ENCODE peak calls at places on chromosome 5, in seven cellular contexts. E, F, P, U, K, H and V are unnamed samples.

GRCh38 chr5:172692981-172693380 is 51.9 kb downstream of the NEURL1B start:
- ATAC-seq in E (no peak), F (no peak), P (no peak), U (no peak), K (no peak), H (peak), V (no peak)

GRCh38 chr5:159003045-159004030 is 96.4 kb downstream of the EBF1 start:
- ATAC-seq in E (peak), F (no peak), P (peak), U (peak), K (no peak), H (peak), V (no peak)

GRCh38 chr5:64509798-64510197 is 4.0 kb downstream of the RGS7BP start:
- ATAC-seq in E (no peak), F (no peak), P (no peak), U (no peak), K (no peak), H (no peak), V (no peak)

GRCh38 chr5:68240196-68240595 is 24.6 kb downstream of the PIK3R1 start:
- ATAC-seq in E (no peak), F (no peak), P (no peak), U (no peak), K (no peak), H (no peak), V (peak)

GRCh38 chr5:146041180-146041789 is 64.1 kb downstream of the PLAC8L1 start:
- ATAC-seq in E (no peak), F (peak), P (no peak), U (no peak), K (no peak), H (peak), V (peak)

GRCh38 chr5:89260254-89260653 is 377.3 kb upstream of the MEF2C start:
- ATAC-seq in E (no peak), F (no peak), P (no peak), U (peak), K (no peak), H (no peak), V (no peak)

GRCh38 chr5:73507062-73507461 is 8.8 kb downstream of the BTF3 start:
- ATAC-seq in E (no peak), F (peak), P (no peak), U (peak), K (no peak), H (no peak), V (no peak)

GRCh38 chr5:23303433-23303832 is 204.0 kb upstream of the PRDM9 start:
- ATAC-seq in E (no peak), F (no peak), P (no peak), U (no peak), K (no peak), H (no peak), V (no peak)

GRCh38 chr5:124040799-124041198 is 528.8 kb downstream of the CSNK1G3 start:
- ATAC-seq in E (peak), F (no peak), P (no peak), U (no peak), K (peak), H (peak), V (no peak)

GRCh38 chr5:172855597-172856292 is 21.7 kb downstream of the ERGIC1 start:
- ATAC-seq in E (peak), F (no peak), P (peak), U (no peak), K (no peak), H (peak), V (no peak)

GRCh38 chr5:139904566-139905400 is 109.2 kb downstream of the PSD2 start:
- ATAC-seq in E (no peak), F (peak), P (peak), U (no peak), K (peak), H (no peak), V (no peak)

GRCh38 chr5:39580702-39581498 is 156.1 kb upstream of the DAB2 start:
- ATAC-seq in E (peak), F (no peak), P (peak), U (no peak), K (no peak), H (peak), V (no peak)

GRCh38 chr5:139808481-139809330 is 13.1 kb downstream of the PSD2 start:
- ATAC-seq in E (no peak), F (peak), P (no peak), U (peak), K (no peak), H (peak), V (no peak)

GRCh38 chr5:172243302-172243701 is 40.3 kb downstream of the UBTD2 start:
- ATAC-seq in E (no peak), F (no peak), P (no peak), U (no peak), K (no peak), H (no peak), V (no peak)

GRCh38 chr5:39068099-39068498 is 6.1 kb downstream of the RICTOR start:
- ATAC-seq in E (no peak), F (no peak), P (no peak), U (no peak), K (no peak), H (no peak), V (no peak)

GRCh38 chr5:37436146-37436934 is 57.2 kb downstream of the WDR70 start:
- ATAC-seq in E (no peak), F (peak), P (no peak), U (no peak), K (no peak), H (no peak), V (no peak)

GRCh38 chr5:14351086-14351661 is 208.0 kb downstream of the TRIO start:
- ATAC-seq in E (no peak), F (no peak), P (no peak), U (no peak), K (no peak), H (no peak), V (no peak)

GRCh38 chr5:158816306-158816705 is 283.4 kb downstream of the EBF1 start:
- ATAC-seq in E (no peak), F (no peak), P (no peak), U (no peak), K (no peak), H (no peak), V (peak)

GRCh38 chr5:149656576-149657182 is 73.4 kb upstream of the PPARGC1B start:
- ATAC-seq in E (no peak), F (peak), P (peak), U (peak), K (no peak), H (peak), V (no peak)

GRCh38 chr5:172886974-172887491 is 53.0 kb downstream of the ERGIC1 start:
- ATAC-seq in E (peak), F (no peak), P (peak), U (peak), K (peak), H (peak), V (no peak)

GRCh38 chr5:159240301-159240870 is 22.7 kb upstream of the UBLCP1 start:
- ATAC-seq in E (no peak), F (peak), P (no peak), U (peak), K (no peak), H (no peak), V (no peak)

GRCh38 chr5:134510970-134511795 is 14.3 kb upstream of the JADE2 start:
- ATAC-seq in E (no peak), F (peak), P (peak), U (peak), K (peak), H (no peak), V (peak)

GRCh38 chr5:59161206-59162105 is 578.6 kb downstream of the RAB3C start:
- ATAC-seq in E (no peak), F (no peak), P (no peak), U (no peak), K (no peak), H (no peak), V (no peak)

GRCh38 chr5:137374110-137374853 is 124.8 kb downstream of the SPOCK1 start:
- ATAC-seq in E (no peak), F (no peak), P (no peak), U (no peak), K (no peak), H (no peak), V (no peak)

GRCh38 chr5:173201636-173202265 is 33.3 kb downstream of the NKX2-5 start:
- ATAC-seq in E (no peak), F (no peak), P (no peak), U (peak), K (no peak), H (no peak), V (no peak)

GRCh38 chr5:80668016-80668969 is 13.5 kb upstream of the DHFR start:
- ATAC-seq in E (no peak), F (no peak), P (no peak), U (no peak), K (no peak), H (peak), V (peak)

GRCh38 chr5:172981931-172982330 is 1.6 kb upstream of the ATP6V0E1 start:
- ATAC-seq in E (no peak), F (no peak), P (no peak), U (no peak), K (peak), H (no peak), V (no peak)

GRCh38 chr5:142981886-142982820 is 212.0 kb downstream of the ARHGAP26 start:
- ATAC-seq in E (peak), F (no peak), P (peak), U (peak), K (peak), H (peak), V (no peak)

GRCh38 chr5:138686668-138687067 is 66.6 kb upstream of the CTNNA1 start:
- ATAC-seq in E (no peak), F (no peak), P (no peak), U (peak), K (no peak), H (no peak), V (no peak)

GRCh38 chr5:161572914-161573313 is 26.4 kb upstream of the GABRB2 start:
- ATAC-seq in E (no peak), F (no peak), P (no peak), U (no peak), K (no peak), H (no peak), V (no peak)

GRCh38 chr5:142777108-142777507 is 6.9 kb downstream of the ARHGAP26 start:
- ATAC-seq in E (no peak), F (no peak), P (no peak), U (no peak), K (no peak), H (no peak), V (no peak)

GRCh38 chr5:74672215-74672877 is 12.7 kb upstream of the HEXB start:
- ATAC-seq in E (no peak), F (no peak), P (no peak), U (no peak), K (no peak), H (peak), V (no peak)